ENCODE peak calls at places on chromosomes 13 and 19, in eight cellular contexts. B, E, W, I, X, T, U and G are unnamed samples.

GRCh38 chr19:40281381-40282208 is 3.5 kb downstream of the AKT2 start:
- DNase-seq in I (no peak), X (no peak), W (no peak), E (no peak), B (no peak), T (no peak), U (no peak), G (no peak)

GRCh38 chr13:99955107-99955746 is 16.3 kb downstream of the ZIC5 start:
- DNase-seq in T (no peak), W (no peak), B (no peak), U (no peak), X (no peak), E (no peak), I (no peak), G (no peak)

GRCh38 chr13:92572190-92572589 is 654.4 kb upstream of the GPC6 start:
- DNase-seq in T (no peak), B (no peak), U (no peak), X (no peak), W (no peak), E (no peak), I (no peak), G (no peak)

GRCh38 chr19:11379857-11380350 is 4.2 kb downstream of the EPOR start:
- DNase-seq in X (no peak), T (no peak), U (no peak), E (no peak), W (no peak), I (no peak), B (no peak), G (no peak)

GRCh38 chr19:41320568-41320967 is 10.6 kb downstream of the CCDC97 start:
- DNase-seq in U (no peak), X (no peak), I (no peak), B (no peak), T (no peak), W (no peak), E (no peak), G (no peak)

GRCh38 chr13:50334944-50335343 is 319.7 kb downstream of the KCNRG start:
- DNase-seq in B (no peak), U (no peak), X (no peak), T (no peak), W (no peak), I (no peak), E (no peak), G (no peak)

GRCh38 chr13:94601446-94602431 is at the start of gene GPR180:
- DNase-seq in W (peak; percentile 99), I (peak; percentile 97), E (peak; percentile 94), U (peak; percentile 87), B (peak; percentile 96), X (peak; percentile 88), T (peak; percentile 88), G (peak; percentile 100)

GRCh38 chr19:3836887-3837286 is 32.0 kb downstream of the ZFR2 start:
- DNase-seq in T (no peak), E (no peak), U (no peak), X (no peak), B (no peak), W (no peak), I (no peak), G (no peak)

GRCh38 chr13:94722596-94722995 is 10.3 kb upstream of the SOX21 start:
- DNase-seq in U (no peak), I (no peak), W (no peak), X (no peak), T (no peak), E (no peak), B (no peak), G (no peak)

GRCh38 chr19:11196406-11197287 is 698 bp downstream of the KANK2 start:
- DNase-seq in X (peak; percentile 53), U (no peak), B (peak; percentile 36), W (peak; percentile 47), E (no peak), I (no peak), T (no peak), G (no peak)

GRCh38 chr19:13505761-13506549 is at the start of gene CACNA1A:
- DNase-seq in U (no peak), B (no peak), I (peak; percentile 83), W (no peak), E (peak; percentile 11), X (peak; percentile 39), T (no peak), G (no peak)

GRCh38 chr19:6393982-6394412 is 1.0 kb upstream of the GTF2F1 start:
- DNase-seq in T (no peak), W (no peak), X (no peak), U (no peak), I (no peak), E (peak; percentile 89), B (peak; percentile 76), G (no peak)

GRCh38 chr19:50205681-50206138 is 2.3 kb downstream of the MYH14 start:
- DNase-seq in E (no peak), B (peak; percentile 91), W (no peak), X (no peak), I (no peak), U (no peak), T (no peak), G (no peak)

GRCh38 chr19:48368942-48369341 is 4.8 kb downstream of the SYNGR4 start:
- DNase-seq in B (peak; percentile 80), E (no peak), X (no peak), W (no peak), I (peak; percentile 39), T (no peak), U (no peak), G (no peak)

GRCh38 chr19:39913682-39914333 is 20.6 kb downstream of the FCGBP start:
- DNase-seq in I (no peak), W (no peak), T (no peak), E (no peak), B (peak; percentile 77), X (no peak), U (no peak), G (no peak)

GRCh38 chr19:46147791-46148288 is at the start of gene IGFL2:
- DNase-seq in I (no peak), E (peak; percentile 43), T (no peak), X (no peak), U (no peak), B (no peak), W (peak; percentile 8), G (no peak)

GRCh38 chr13:66794340-66795031 is 435.6 kb downstream of the PCDH9 start:
- DNase-seq in U (no peak), E (no peak), X (no peak), B (no peak), I (peak; percentile 18), T (no peak), W (no peak), G (no peak)

GRCh38 chr13:99867535-99868271 is 103.9 kb downstream of the ZIC5 start:
- DNase-seq in U (no peak), I (no peak), W (no peak), E (no peak), X (no peak), B (no peak), T (no peak), G (no peak)

GRCh38 chr19:55341191-55342043 is 1.7 kb downstream of the KMT5C start:
- DNase-seq in X (no peak), W (peak; percentile 55), T (no peak), B (peak; percentile 87), E (peak; percentile 86), U (peak; percentile 51), I (no peak), G (no peak)

GRCh38 chr13:113645329-113645728 is 12.7 kb downstream of the ATP4B start:
- DNase-seq in B (peak; percentile 6), X (no peak), W (no peak), I (no peak), E (no peak), U (no peak), T (no peak), G (no peak)

GRCh38 chr13:50236898-50237318 is 221.7 kb downstream of the KCNRG start:
- DNase-seq in T (no peak), X (no peak), W (no peak), B (no peak), I (no peak), U (no peak), E (peak; percentile 62), G (no peak)

GRCh38 chr19:14440049-14440448 is 6.9 kb downstream of the PKN1 start:
- DNase-seq in I (no peak), B (peak; percentile 79), U (peak; percentile 60), X (no peak), T (no peak), W (no peak), E (peak; percentile 91), G (no peak)

GRCh38 chr13:49996951-49997895 is at the start of gene TRIM13:
- DNase-seq in E (peak; percentile 90), I (peak; percentile 98), U (peak; percentile 59), B (peak; percentile 92), X (peak; percentile 85), T (peak; percentile 65), W (peak; percentile 85), G (no peak)

GRCh38 chr13:101289764-101290163 is 126.5 kb downstream of the NALCN start:
- DNase-seq in W (peak; percentile 51), X (peak; percentile 53), U (no peak), T (no peak), I (peak; percentile 75), E (no peak), B (no peak), G (peak; percentile 12)

GRCh38 chr19:17948967-17949930 is 16.4 kb downstream of the CCDC124 start:
- DNase-seq in E (peak; percentile 27), W (no peak), T (no peak), U (no peak), B (no peak), I (peak; percentile 69), X (no peak), G (no peak)

GRCh38 chr19:48635263-48635965 is 1.8 kb downstream of the DBP start:
- DNase-seq in B (peak; percentile 82), T (no peak), X (peak; percentile 75), U (no peak), E (peak; percentile 69), W (peak; percentile 53), I (peak; percentile 60), G (no peak)

GRCh38 chr13:109900723-109901122 is 114.3 kb upstream of the IRS2 start:
- DNase-seq in U (no peak), X (no peak), T (no peak), B (no peak), E (no peak), I (no peak), W (no peak), G (no peak)

GRCh38 chr19:3550947-3551807 is 6.2 kb downstream of the MFSD12 start:
- DNase-seq in E (no peak), X (no peak), W (no peak), B (no peak), U (no peak), I (no peak), T (no peak), G (no peak)